ENCODE peak calls at places on chromosomes 2 and 18, in four cellular contexts. One of them, this sample, is unnamed.

GRCh38 chr18:24427484-24427883 is 1.0 kb downstream of the IMPACT start:
- DNase-seq in CD8-positive, alpha-beta T cell: no peak
- DNase-seq in 8988T: no peak
- DNase-seq in effector memory CD8-positive, alpha-beta T cell: no peak
- DNase-seq in this sample: peak; percentile 9

GRCh38 chr2:61018319-61018750 is 280 bp upstream of the PUS10 start:
- DNase-seq in CD8-positive, alpha-beta T cell: no peak
- DNase-seq in 8988T: no peak
- DNase-seq in effector memory CD8-positive, alpha-beta T cell: no peak
- DNase-seq in this sample: no peak

GRCh38 chr2:217445726-217446125 is 557.1 kb downstream of the TNS1 start:
- DNase-seq in CD8-positive, alpha-beta T cell: no peak
- DNase-seq in 8988T: no peak
- DNase-seq in effector memory CD8-positive, alpha-beta T cell: no peak
- DNase-seq in this sample: no peak

GRCh38 chr2:118722976-118723375 is 124.5 kb downstream of the EN1 start:
- DNase-seq in CD8-positive, alpha-beta T cell: no peak
- DNase-seq in 8988T: no peak
- DNase-seq in effector memory CD8-positive, alpha-beta T cell: no peak
- DNase-seq in this sample: no peak

GRCh38 chr18:79796531-79797390 is 977 bp upstream of the KCNG2 start:
- DNase-seq in CD8-positive, alpha-beta T cell: no peak
- DNase-seq in 8988T: no peak
- DNase-seq in effector memory CD8-positive, alpha-beta T cell: no peak
- DNase-seq in this sample: no peak

GRCh38 chr2:239222346-239223028 is 178.3 kb downstream of the HDAC4 start:
- DNase-seq in CD8-positive, alpha-beta T cell: no peak
- DNase-seq in 8988T: no peak
- DNase-seq in effector memory CD8-positive, alpha-beta T cell: no peak
- DNase-seq in this sample: no peak

GRCh38 chr2:24871852-24872323 is 48.1 kb downstream of the ADCY3 start:
- DNase-seq in CD8-positive, alpha-beta T cell: no peak
- DNase-seq in 8988T: no peak
- DNase-seq in effector memory CD8-positive, alpha-beta T cell: no peak
- DNase-seq in this sample: no peak

GRCh38 chr18:79538635-79539034 is 141.0 kb upstream of the CTDP1 start:
- DNase-seq in CD8-positive, alpha-beta T cell: no peak
- DNase-seq in 8988T: no peak
- DNase-seq in effector memory CD8-positive, alpha-beta T cell: no peak
- DNase-seq in this sample: no peak

GRCh38 chr2:143471550-143471949 is 342.3 kb downstream of the ARHGAP15 start:
- DNase-seq in CD8-positive, alpha-beta T cell: no peak
- DNase-seq in 8988T: no peak
- DNase-seq in effector memory CD8-positive, alpha-beta T cell: no peak
- DNase-seq in this sample: no peak

GRCh38 chr18:8176554-8176953 is 432.7 kb upstream of the RAB12 start:
- DNase-seq in CD8-positive, alpha-beta T cell: no peak
- DNase-seq in 8988T: no peak
- DNase-seq in effector memory CD8-positive, alpha-beta T cell: no peak
- DNase-seq in this sample: no peak

GRCh38 chr18:11859903-11860407 is 8.7 kb downstream of the CHMP1B start:
- DNase-seq in CD8-positive, alpha-beta T cell: no peak
- DNase-seq in 8988T: no peak
- DNase-seq in effector memory CD8-positive, alpha-beta T cell: no peak
- DNase-seq in this sample: no peak

GRCh38 chr2:48452108-48452507 is 77.8 kb upstream of the STON1 start:
- DNase-seq in CD8-positive, alpha-beta T cell: no peak
- DNase-seq in 8988T: no peak
- DNase-seq in effector memory CD8-positive, alpha-beta T cell: no peak
- DNase-seq in this sample: no peak

GRCh38 chr2:158501301-158501700 is 44.5 kb downstream of the PKP4 start:
- DNase-seq in CD8-positive, alpha-beta T cell: no peak
- DNase-seq in 8988T: no peak
- DNase-seq in effector memory CD8-positive, alpha-beta T cell: no peak
- DNase-seq in this sample: no peak

GRCh38 chr18:50659091-50660003 is 99.5 kb downstream of the MAPK4 start:
- DNase-seq in CD8-positive, alpha-beta T cell: no peak
- DNase-seq in 8988T: peak; percentile 35
- DNase-seq in effector memory CD8-positive, alpha-beta T cell: no peak
- DNase-seq in this sample: no peak

GRCh38 chr18:75656035-75656434 is 228.5 kb upstream of the SMIM21 start:
- DNase-seq in CD8-positive, alpha-beta T cell: no peak
- DNase-seq in 8988T: no peak
- DNase-seq in effector memory CD8-positive, alpha-beta T cell: no peak
- DNase-seq in this sample: no peak

GRCh38 chr2:156892449-156893335 is 364.8 kb upstream of the GALNT5 start:
- DNase-seq in CD8-positive, alpha-beta T cell: no peak
- DNase-seq in 8988T: no peak
- DNase-seq in effector memory CD8-positive, alpha-beta T cell: no peak
- DNase-seq in this sample: peak; percentile 7

GRCh38 chr2:20449501-20450200 is 2.8 kb downstream of the RHOB start:
- DNase-seq in CD8-positive, alpha-beta T cell: no peak
- DNase-seq in 8988T: no peak
- DNase-seq in effector memory CD8-positive, alpha-beta T cell: no peak
- DNase-seq in this sample: no peak

GRCh38 chr18:74373428-74373827 is 57.8 kb downstream of the C18orf63 start:
- DNase-seq in CD8-positive, alpha-beta T cell: peak; percentile 18
- DNase-seq in 8988T: no peak
- DNase-seq in effector memory CD8-positive, alpha-beta T cell: peak; percentile 50
- DNase-seq in this sample: no peak

GRCh38 chr18:57727952-57728807 is 74.9 kb downstream of the ATP8B1 start:
- DNase-seq in CD8-positive, alpha-beta T cell: no peak
- DNase-seq in 8988T: no peak
- DNase-seq in effector memory CD8-positive, alpha-beta T cell: no peak
- DNase-seq in this sample: no peak

GRCh38 chr2:135701442-135701841 is 40.2 kb upstream of the UBXN4 start:
- DNase-seq in CD8-positive, alpha-beta T cell: no peak
- DNase-seq in 8988T: no peak
- DNase-seq in effector memory CD8-positive, alpha-beta T cell: no peak
- DNase-seq in this sample: no peak

GRCh38 chr2:236865052-236865451 is 220.6 kb upstream of the COPS8 start:
- DNase-seq in CD8-positive, alpha-beta T cell: no peak
- DNase-seq in 8988T: no peak
- DNase-seq in effector memory CD8-positive, alpha-beta T cell: no peak
- DNase-seq in this sample: no peak

GRCh38 chr2:129396980-129397599 is 582.4 kb upstream of the RAB6C start:
- DNase-seq in CD8-positive, alpha-beta T cell: no peak
- DNase-seq in 8988T: no peak
- DNase-seq in effector memory CD8-positive, alpha-beta T cell: no peak
- DNase-seq in this sample: peak; percentile 11

GRCh38 chr2:109533823-109534222 is 79.9 kb downstream of the SEPTIN10 start:
- DNase-seq in CD8-positive, alpha-beta T cell: no peak
- DNase-seq in 8988T: no peak
- DNase-seq in effector memory CD8-positive, alpha-beta T cell: no peak
- DNase-seq in this sample: no peak

GRCh38 chr2:180033993-180034894 is 27.1 kb upstream of the CWC22 start:
- DNase-seq in CD8-positive, alpha-beta T cell: no peak
- DNase-seq in 8988T: no peak
- DNase-seq in effector memory CD8-positive, alpha-beta T cell: no peak
- DNase-seq in this sample: no peak

GRCh38 chr2:43065871-43066270 is 160.5 kb downstream of the ZFP36L2 start:
- DNase-seq in CD8-positive, alpha-beta T cell: no peak
- DNase-seq in 8988T: no peak
- DNase-seq in effector memory CD8-positive, alpha-beta T cell: no peak
- DNase-seq in this sample: no peak

This sample was measured in HuH-7.5.